ENCODE peak calls at places on chromosomes 13 and 19, in ten cellular contexts. B is IMR-90, N is transverse colon, D is gastrocnemius medialis, K is uterus, M is Peyer's patch, W is A549, A is tibial nerve, Y is spleen, T is heart left ventricle. J is an unnamed sample.

GRCh38 chr19:8367327-8368001 is 3.5 kb downstream of the ANGPTL4 start:
- DNase-seq in D (peak), Y (peak), B (peak), K (peak), W (no peak), T (peak), N (peak), M (peak), A (peak), J (peak)

GRCh38 chr19:12838182-12838890 is at the start of gene MAST1:
- DNase-seq in A (no peak), Y (peak), M (peak), K (no peak), T (no peak), D (no peak), B (no peak), N (peak), W (no peak), J (no peak)

GRCh38 chr19:5451494-5451893 is 3.7 kb upstream of the ZNRF4 start:
- DNase-seq in N (no peak), K (no peak), Y (no peak), B (no peak), M (no peak), A (no peak), T (no peak), D (no peak), W (no peak), J (no peak)

GRCh38 chr13:50236898-50237318 is 221.7 kb downstream of the KCNRG start:
- DNase-seq in Y (no peak), W (no peak), T (no peak), D (no peak), N (no peak), K (no peak), M (no peak), A (no peak), B (peak), J (no peak)

GRCh38 chr19:40191836-40192646 is 815 bp downstream of the MAP3K10 start:
- DNase-seq in T (peak), A (no peak), M (peak), D (no peak), B (peak), K (peak), N (peak), W (peak), Y (peak), J (no peak)

GRCh38 chr13:43232144-43232840 is 208.9 kb downstream of the DNAJC15 start:
- DNase-seq in W (no peak), M (no peak), N (no peak), B (no peak), K (no peak), D (no peak), A (no peak), T (no peak), Y (no peak), J (no peak)

GRCh38 chr19:39246951-39247669 is 1.5 kb downstream of the IFNL4 start:
- DNase-seq in K (no peak), B (no peak), D (no peak), M (peak), W (no peak), Y (peak), A (no peak), T (no peak), N (peak), J (peak)

GRCh38 chr19:13056052-13056660 is 46.5 kb downstream of the LYL1 start:
- DNase-seq in T (peak), N (peak), W (no peak), D (no peak), K (peak), M (peak), Y (no peak), B (peak), A (peak), J (no peak)

GRCh38 chr13:108785844-108786243 is 156.4 kb downstream of the MYO16 start:
- DNase-seq in N (no peak), M (no peak), Y (no peak), D (no peak), A (no peak), B (no peak), K (no peak), T (no peak), W (no peak), J (no peak)

GRCh38 chr19:18863843-18864362 is 32.1 kb downstream of the CERS1 start:
- DNase-seq in M (no peak), K (no peak), Y (peak), B (no peak), W (no peak), T (no peak), N (no peak), A (no peak), D (no peak), J (no peak)
- TF ChIP-seq POLR2A in M (no peak), K (no peak), Y (no peak), B (no peak), W (no peak), T (no peak), N (no peak), A (no peak), D (no peak), J (no peak)

GRCh38 chr13:40682449-40683240 is 16.2 kb upstream of the FOXO1 start:
- DNase-seq in W (no peak), M (no peak), T (no peak), D (no peak), A (no peak), B (peak), Y (no peak), K (no peak), N (no peak), J (no peak)
- TF ChIP-seq CTCF in W (peak), M (peak), T (peak), D (peak), A (peak), B (peak), Y (peak), K (peak), N (peak), J (peak)

GRCh38 chr19:53010494-53010893 is 3.2 kb upstream of the ERVV-1 start:
- DNase-seq in T (no peak), N (no peak), M (no peak), D (no peak), W (no peak), A (no peak), K (no peak), B (no peak), Y (no peak), J (no peak)
- TF ChIP-seq POLR2A in T (no peak), N (no peak), M (no peak), D (no peak), W (no peak), A (no peak), K (no peak), B (no peak), Y (no peak), J (no peak)

GRCh38 chr13:89061821-89062220 is 1390.7 kb downstream of the SLITRK5 start:
- DNase-seq in K (no peak), N (peak), B (no peak), D (no peak), M (no peak), A (no peak), T (no peak), Y (no peak), W (no peak), J (no peak)

DNA sequence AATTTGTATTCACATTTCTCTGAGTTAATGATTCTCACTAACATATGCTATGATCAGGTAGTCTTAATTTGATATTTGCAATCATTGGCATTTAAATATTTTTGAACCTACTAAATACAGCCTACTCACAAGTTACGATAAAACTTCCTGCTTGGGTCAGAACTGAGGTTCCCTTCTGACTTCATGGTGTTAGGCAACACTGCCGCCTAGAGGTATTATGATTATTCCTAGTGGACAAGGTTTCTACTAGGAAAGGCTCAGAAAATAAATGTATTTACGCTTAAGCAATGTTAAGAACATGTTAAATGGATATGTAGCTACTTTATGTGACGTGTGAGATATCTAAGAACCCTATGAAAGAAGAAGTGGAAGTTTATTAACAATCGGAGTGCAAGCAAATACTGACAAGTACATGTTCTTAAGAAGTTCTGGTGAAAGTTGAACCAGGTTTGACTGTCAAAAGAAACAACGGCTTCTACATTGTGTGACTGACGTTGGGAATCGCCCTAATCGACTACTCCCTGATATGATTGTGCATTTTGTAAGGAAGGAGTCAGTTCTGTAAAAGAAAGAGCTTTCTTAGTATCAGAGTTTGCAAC is 1395.8 kb downstream of the SLITRK5 start:
- DNase-seq in T (no peak), W (peak), B (peak), K (no peak), N (peak), A (peak), D (no peak), Y (no peak), M (no peak), J (no peak)
- TF ChIP-seq CTCF in T (peak), W (peak), B (no peak), K (no peak), N (peak), A (peak), D (peak), Y (no peak), M (peak), J (no peak)